ENCODE peak calls at places on chromosome 9, in eight cellular contexts. X is mammary epithelial cell, H is ovary, N is colonic mucosa, O is GM12865, Q is SK-N-SH, S is tibial artery, L is HepG2. M is an unnamed sample.

GRCh38 chr9:85610074-85610855 is 131.5 kb downstream of the AGTPBP1 start:
- DNase-seq in X (peak; percentile 53), H (no peak), N (peak; percentile 38), O (peak; percentile 85), Q (peak; percentile 74), S (no peak), L (peak; percentile 60), M (peak; percentile 48)

GRCh38 chr9:21097817-21098216 is 20.1 kb upstream of the IFNB1 start:
- DNase-seq in X (no peak), H (no peak), N (no peak), O (no peak), Q (no peak), S (no peak), L (no peak), M (no peak)

GRCh38 chr9:137460363-137461315 is 1.5 kb upstream of the NSMF start:
- DNase-seq in X (no peak), H (peak; percentile 46), N (no peak), O (no peak), Q (peak; percentile 38), S (peak; percentile 68), L (no peak), M (no peak)

GRCh38 chr9:23731373-23731772 is 94.7 kb downstream of the ELAVL2 start:
- DNase-seq in X (no peak), H (no peak), N (no peak), O (no peak), Q (no peak), S (no peak), L (no peak), M (no peak)

GRCh38 chr9:129576546-129577543 is 44.1 kb downstream of the C9orf50 start:
- DNase-seq in X (no peak), H (no peak), N (no peak), O (no peak), Q (no peak), S (no peak), L (no peak), M (no peak)

GRCh38 chr9:106772523-106773290 is 90.3 kb upstream of the ZNF462 start:
- DNase-seq in X (peak; percentile 21), H (no peak), N (no peak), O (no peak), Q (no peak), S (no peak), L (no peak), M (no peak)

GRCh38 chr9:93974151-93974550 is 19.0 kb upstream of the BARX1 start:
- DNase-seq in X (no peak), H (no peak), N (no peak), O (no peak), Q (no peak), S (no peak), L (no peak), M (no peak)

GRCh38 chr9:36029765-36030528 is 6.8 kb upstream of the RECK start:
- DNase-seq in X (peak; percentile 92), H (no peak), N (no peak), O (no peak), Q (no peak), S (no peak), L (no peak), M (no peak)

GRCh38 chr9:114382951-114383865 is 4.6 kb downstream of the AKNA start:
- DNase-seq in X (no peak), H (peak; percentile 36), N (no peak), O (peak; percentile 83), Q (no peak), S (peak; percentile 92), L (no peak), M (peak; percentile 68)

GRCh38 chr9:113620377-113621161 is 157.0 kb downstream of the RGS3 start:
- DNase-seq in X (peak; percentile 78), H (peak; percentile 78), N (peak; percentile 63), O (no peak), Q (peak; percentile 83), S (peak; percentile 91), L (peak; percentile 77), M (no peak)

GRCh38 chr9:123176230-123176629 is 92.2 kb downstream of the STRBP start:
- DNase-seq in X (peak; percentile 60), H (no peak), N (no peak), O (no peak), Q (no peak), S (no peak), L (no peak), M (no peak)

GRCh38 chr9:78972303-78973002 is 599.3 kb upstream of the TLE4 start:
- DNase-seq in X (no peak), H (no peak), N (no peak), O (peak; percentile 9), Q (no peak), S (no peak), L (no peak), M (no peak)

GRCh38 chr9:127903557-127904475 is 4.4 kb upstream of the ST6GALNAC6 start:
- DNase-seq in X (no peak), H (peak; percentile 75), N (peak; percentile 98), O (peak; percentile 95), Q (no peak), S (peak; percentile 89), L (peak; percentile 87), M (peak; percentile 82)

GRCh38 chr9:84136119-84136868 is 155.7 kb downstream of the RMI1 start:
- DNase-seq in X (peak; percentile 85), H (no peak), N (peak; percentile 65), O (no peak), Q (no peak), S (no peak), L (no peak), M (no peak)

GRCh38 chr9:133996531-133997520 is 4.7 kb upstream of the VAV2 start:
- DNase-seq in X (no peak), H (no peak), N (no peak), O (no peak), Q (no peak), S (no peak), L (no peak), M (no peak)

GRCh38 chr9:5976668-5977397 is 38.6 kb downstream of the RANBP6 start:
- DNase-seq in X (peak; percentile 9), H (no peak), N (no peak), O (peak; percentile 28), Q (no peak), S (no peak), L (no peak), M (peak; percentile 3)

DNA sequence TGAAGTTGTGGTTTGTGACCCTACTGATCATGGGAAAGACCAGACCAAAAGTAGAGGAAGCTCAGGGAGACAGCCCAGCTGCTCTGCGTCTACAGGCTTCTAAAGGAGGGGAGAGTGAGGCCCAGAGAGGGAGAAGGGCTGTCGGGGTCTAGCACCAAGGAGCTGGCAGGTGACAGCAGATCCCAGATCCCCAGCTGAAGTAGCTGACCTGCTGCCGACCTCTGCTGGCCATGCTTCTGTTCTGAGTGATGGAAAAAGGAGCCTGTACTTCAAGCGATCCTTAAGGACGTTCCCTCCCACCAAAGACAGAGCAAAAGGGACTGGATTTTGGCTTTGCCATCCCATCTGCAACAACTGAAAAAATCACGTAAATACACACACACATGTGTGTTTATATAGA is 22.7 kb upstream of the QSOX2 start:
- DNase-seq in X (no peak), H (no peak), N (no peak), O (no peak), Q (no peak), S (no peak), L (peak; percentile 23), M (no peak)
- TF ChIP-seq CTCF in X (no peak), H (no peak), N (no peak), O (no peak), Q (no peak), S (no peak), L (peak; percentile 72), M (peak; percentile 16)

DNA sequence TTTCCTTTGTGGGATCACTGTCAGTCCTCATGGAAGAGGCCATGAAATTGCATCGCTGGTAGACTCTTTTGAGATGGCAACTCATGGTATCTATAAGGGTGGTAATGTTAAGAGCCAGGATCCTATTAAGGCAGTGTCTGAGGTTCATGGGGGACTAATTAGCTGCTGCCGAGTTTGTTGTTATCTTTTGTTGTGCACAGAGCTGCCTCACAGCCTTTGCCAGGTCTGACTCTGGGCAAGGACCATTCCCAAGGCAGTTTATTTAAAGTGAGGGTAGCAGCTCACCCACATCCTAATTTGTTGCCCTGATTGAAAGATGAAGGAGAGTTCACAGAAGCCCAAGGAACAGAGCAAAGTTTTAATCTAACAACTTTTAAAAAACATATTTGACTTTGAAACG is 7.9 kb downstream of the SMARCA2 start:
- DNase-seq in X (no peak), H (no peak), N (no peak), O (no peak), Q (no peak), S (no peak), L (no peak), M (no peak)
- H3K4me3 ChIP-seq in X (no peak overlapping the region), H (no peak overlapping the region), N (no peak overlapping the region), O (peak overlapping the region; percentile 28), Q (no peak overlapping the region), S (no peak overlapping the region), L (no peak overlapping the region), M (peak overlapping the region; percentile 21)

GRCh38 chr9:136451221-136451877 is 11.7 kb upstream of the INPP5E start:
- DNase-seq in X (no peak), H (no peak), N (no peak), O (no peak), Q (no peak), S (no peak), L (no peak), M (no peak)
- TF ChIP-seq CTCF in X (no peak), H (no peak), N (no peak), O (no peak), Q (peak; percentile 15), S (no peak), L (no peak), M (no peak)

DNA sequence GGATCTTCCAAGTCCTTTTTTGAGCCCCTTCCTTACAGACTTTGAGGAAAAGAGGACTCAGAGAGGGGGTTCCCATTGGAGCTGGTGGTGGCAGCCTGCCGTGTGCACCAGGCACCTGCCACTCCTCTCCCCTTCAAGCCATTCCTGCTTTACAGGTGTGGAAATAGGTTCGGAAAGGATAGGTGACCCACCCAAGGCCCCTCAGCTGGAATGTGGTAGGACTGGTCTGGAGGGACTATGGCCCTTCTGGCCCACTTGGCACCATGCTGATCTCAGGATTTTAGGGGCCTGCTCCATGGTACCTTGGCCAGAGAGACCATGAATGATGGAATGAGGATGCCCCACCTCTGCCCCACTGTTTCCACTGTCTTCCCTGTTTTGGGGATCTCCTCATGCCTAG is 1.4 kb downstream of the GALNT12 start:
- DNase-seq in X (no peak), H (no peak), N (peak; percentile 37), O (no peak), Q (no peak), S (no peak), L (no peak), M (no peak)
- H3K4me3 ChIP-seq in X (no peak overlapping the region), H (no peak overlapping the region), N (peak overlapping the region; percentile 61), O (no peak overlapping the region), Q (no peak overlapping the region), S (no peak overlapping the region), L (no peak overlapping the region), M (no peak overlapping the region)

M was measured in GM06990.